ENCODE peak calls at places on chromosomes 3 and 15, in four cellular contexts. X is GM06990, H is fibroblast of mammary gland, W is PC-3. D is an unnamed sample.

GRCh38 chr3:129985113-129985512 is 10.6 kb downstream of the TRH start:
- DNase-seq in W (no peak), X (no peak), H (no peak), D (no peak)

GRCh38 chr15:89399390-89400120 is 64.9 kb upstream of the POLG start:
- DNase-seq in W (peak; percentile 57), H (peak; percentile 6), X (peak; percentile 59), D (peak; percentile 54)

GRCh38 chr15:74783072-74783807 is 1.4 kb downstream of the CSK start:
- DNase-seq in H (peak; percentile 31), X (peak; percentile 70), W (no peak), D (no peak)

GRCh38 chr15:64112077-64112772 is 16.4 kb downstream of the SNX1 start:
- DNase-seq in X (no peak), W (no peak), H (no peak), D (no peak)

GRCh38 chr3:189839576-189839975 is 208.4 kb downstream of the TP63 start:
- DNase-seq in H (peak; percentile 77), X (no peak), W (peak; percentile 27), D (peak; percentile 87)

GRCh38 chr3:172522871-172523818 is at the start of gene TNFSF10:
- DNase-seq in W (peak; percentile 43), X (peak; percentile 76), H (peak; percentile 34), D (peak; percentile 84)

GRCh38 chr3:192063570-192063969 is 602.6 kb downstream of the PYDC2 start:
- DNase-seq in W (no peak), X (peak; percentile 66), H (peak; percentile 16), D (peak; percentile 45)

GRCh38 chr3:11155341-11156025 is 1.2 kb downstream of the HRH1 start:
- DNase-seq in X (no peak), H (peak; percentile 85), W (peak; percentile 85), D (peak; percentile 86)

GRCh38 chr3:176974303-176974702 is 223.0 kb downstream of the TBL1XR1 start:
- DNase-seq in X (no peak), H (no peak), W (peak; percentile 16), D (no peak)

GRCh38 chr3:159237221-159237620 is 435.4 kb downstream of the MFSD1 start:
- DNase-seq in W (no peak), X (no peak), H (peak; percentile 17), D (no peak)

GRCh38 chr3:72888546-72889309 is 882 bp downstream of the GXYLT2 start:
- DNase-seq in X (no peak), H (peak; percentile 26), W (peak; percentile 29), D (no peak)

GRCh38 chr3:96813134-96813819 is 1.1 kb upstream of the EPHA6 start:
- DNase-seq in H (peak; percentile 52), X (peak; percentile 54), W (peak; percentile 87), D (peak; percentile 84)

GRCh38 chr3:147864754-147865354 is 455.7 kb downstream of the ZIC1 start:
- DNase-seq in X (no peak), W (peak; percentile 10), H (peak; percentile 17), D (no peak)

GRCh38 chr15:42018306-42019224 is 2.3 kb downstream of the PLA2G4E start:
- DNase-seq in W (no peak), X (no peak), H (no peak), D (no peak)

GRCh38 chr3:8848696-8849131 is 79.3 kb upstream of the OXTR start:
- DNase-seq in X (no peak), W (peak; percentile 29), H (peak; percentile 42), D (peak; percentile 46)

GRCh38 chr3:197298858-197299854 is 744 bp upstream of the DLG1 start:
- DNase-seq in X (peak; percentile 62), H (no peak), W (peak; percentile 77), D (peak; percentile 81)

GRCh38 chr3:58640700-58641372 is 25.7 kb downstream of the FAM3D start:
- DNase-seq in X (peak; percentile 50), W (peak; percentile 92), H (peak; percentile 71), D (peak; percentile 80)

GRCh38 chr3:32109256-32109655 is 2.8 kb downstream of the GPD1L start:
- DNase-seq in H (peak; percentile 88), W (peak; percentile 20), X (no peak), D (no peak)

GRCh38 chr3:23865595-23866396 is 51.0 kb downstream of the NKIRAS1 start:
- DNase-seq in X (peak; percentile 41), W (peak; percentile 12), H (peak; percentile 32), D (no peak)

GRCh38 chr15:75835990-75836952 is 7.0 kb upstream of the UBE2Q2 start:
- DNase-seq in W (no peak), X (no peak), H (no peak), D (no peak)

GRCh38 chr3:74003712-74004111 is 379.0 kb upstream of the PDZRN3 start:
- DNase-seq in X (no peak), W (no peak), H (no peak), D (no peak)

GRCh38 chr3:124391774-124392173 is 338.5 kb upstream of the UMPS start:
- DNase-seq in X (no peak), W (no peak), H (no peak), D (no peak)

GRCh38 chr3:18591120-18591519 is 166.0 kb upstream of the SATB1 start:
- DNase-seq in X (no peak), W (no peak), H (no peak), D (no peak)

GRCh38 chr3:39125837-39126500 is 18.5 kb downstream of the TTC21A start:
- DNase-seq in X (no peak), H (no peak), W (peak; percentile 98), D (peak; percentile 37)

GRCh38 chr15:41746802-41747201 is 27.5 kb upstream of the MAPKBP1 start:
- DNase-seq in W (peak; percentile 39), X (no peak), H (peak; percentile 29), D (peak; percentile 21)

GRCh38 chr3:125644036-125645025 is 49.0 kb upstream of the OSBPL11 start:
- DNase-seq in W (no peak), H (peak; percentile 84), X (no peak), D (no peak)

DNA sequence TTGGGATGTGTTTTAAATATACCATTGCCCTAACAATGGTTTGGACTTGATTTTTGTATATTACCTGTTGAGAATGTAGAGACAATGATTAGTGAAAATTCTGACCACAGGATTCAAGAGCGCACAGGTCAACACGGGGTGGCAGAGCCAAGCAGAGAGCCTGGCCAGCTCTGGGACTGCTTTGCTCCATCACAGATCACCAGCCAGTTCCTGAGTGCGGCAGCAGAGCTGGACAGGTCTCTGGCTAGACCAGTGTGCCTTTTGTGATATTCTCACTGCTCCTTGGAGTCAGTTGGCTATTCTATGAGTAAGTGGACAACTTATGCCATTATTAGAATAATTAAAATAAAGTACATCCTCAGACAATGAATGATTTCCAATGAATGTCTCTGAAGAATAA is 351.2 kb upstream of the ATP10A start:
- DNase-seq in H (no peak), X (no peak), W (no peak), D (no peak)
- H3K4me3 ChIP-seq in H (no peak overlapping the region), X (no peak overlapping the region), W (no peak overlapping the region), D (no peak overlapping the region)

DNA sequence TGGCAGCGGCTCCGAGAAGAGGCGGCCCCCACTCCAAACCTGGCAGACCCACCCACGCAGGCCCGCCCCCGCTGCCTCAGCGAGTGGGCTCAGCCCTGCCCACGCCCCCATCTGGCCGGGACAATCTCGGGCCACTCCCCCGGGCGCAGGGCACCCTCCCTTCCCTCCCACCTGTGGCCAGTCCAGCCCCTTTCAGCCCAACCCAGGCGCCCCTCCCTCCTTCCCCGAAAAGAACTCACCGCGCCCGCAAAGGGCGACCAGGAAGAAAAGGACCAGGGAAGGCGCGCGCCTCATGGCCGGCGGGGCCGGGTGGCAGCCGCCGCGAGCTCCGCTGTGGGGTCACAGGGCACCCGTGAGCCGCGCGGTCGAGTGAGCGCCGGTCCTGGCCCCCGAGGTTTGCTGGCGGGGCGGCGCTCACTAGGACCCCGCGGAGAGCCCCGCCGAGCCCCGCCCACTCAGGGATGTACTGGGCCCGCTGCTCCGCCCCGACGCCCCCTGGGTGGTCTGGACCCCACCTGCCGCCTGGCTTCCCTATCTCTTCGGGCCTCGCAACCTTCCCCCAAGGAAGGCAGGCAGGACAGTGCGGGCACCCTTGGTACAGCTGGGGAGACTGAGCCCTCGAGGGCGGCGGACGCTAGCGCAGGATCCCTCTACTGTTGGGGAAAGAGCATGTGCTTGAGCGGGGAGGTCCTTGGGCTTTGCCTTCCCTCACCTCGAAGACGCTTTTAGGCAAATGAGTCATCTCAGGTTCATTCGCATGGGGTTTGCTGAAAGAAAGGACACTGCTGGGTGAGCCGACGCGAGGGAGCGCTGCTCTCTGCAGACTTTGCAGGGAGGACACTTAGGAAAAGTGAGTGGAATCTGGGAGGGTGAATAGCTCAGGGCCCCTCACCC is at the start of gene CHRNB4:
- DNase-seq in X (no peak), H (no peak), W (no peak), D (peak; percentile 76)
- TF ChIP-seq CTCF in X (no peak), H (no peak), W (no peak), D (peak; percentile 18)

DNA sequence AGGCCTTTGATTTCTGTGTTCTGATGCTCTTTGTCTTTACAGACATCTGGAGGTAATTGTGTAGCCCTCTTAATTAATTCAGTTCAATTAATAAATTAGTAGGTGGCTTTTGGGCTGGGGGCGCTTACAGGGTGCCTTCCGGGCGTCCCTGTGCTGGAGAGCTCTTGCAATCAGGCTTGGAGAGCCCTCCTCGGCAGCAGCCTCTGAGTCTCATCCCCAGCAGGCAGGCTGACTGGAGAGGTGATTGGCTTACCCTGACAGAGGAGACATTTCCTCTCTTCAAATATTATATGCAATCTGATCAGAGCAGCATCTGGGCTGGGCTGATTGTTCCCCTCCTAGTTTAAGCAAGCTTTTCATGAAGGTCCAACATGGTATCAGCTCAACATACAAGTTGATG is 250.7 kb downstream of the LPP start:
- DNase-seq in H (no peak), W (no peak), X (no peak), D (no peak)
- H3K4me3 ChIP-seq in H (no peak overlapping the region), W (no peak overlapping the region), X (no peak overlapping the region), D (no peak overlapping the region)

GRCh38 chr15:25795712-25796111 is 67.4 kb downstream of the ATP10A start:
- DNase-seq in X (no peak), W (no peak), H (no peak), D (no peak)

GRCh38 chr15:25797035-25797434 is 66.1 kb downstream of the ATP10A start:
- DNase-seq in W (no peak), H (no peak), X (no peak), D (no peak)

GRCh38 chr15:25796395-25796794 is 66.7 kb downstream of the ATP10A start:
- DNase-seq in H (no peak), W (no peak), X (no peak), D (no peak)

GRCh38 chr15:25793354-25794050 is 69.6 kb downstream of the ATP10A start:
- DNase-seq in X (no peak), H (no peak), W (no peak), D (no peak)

DNA sequence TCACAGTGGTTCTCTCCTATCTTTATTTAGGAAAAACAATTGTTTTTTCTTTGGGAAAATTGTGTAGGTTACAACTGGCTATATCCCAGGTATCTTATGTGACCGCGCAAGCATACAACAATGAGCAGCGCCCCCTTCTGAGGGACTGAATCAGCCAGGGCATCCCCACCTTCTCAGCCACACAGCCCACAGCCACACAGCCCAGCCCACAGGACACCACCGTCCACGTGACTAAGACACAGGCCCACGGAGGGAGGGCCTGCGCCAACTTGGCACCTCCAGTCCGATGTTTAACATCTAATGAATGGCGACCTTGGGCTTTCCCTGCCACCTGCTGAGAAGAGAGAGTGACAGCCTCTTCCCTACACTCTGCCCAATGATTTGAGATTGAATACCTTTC is 68.1 kb downstream of the ATP10A start:
- DNase-seq in X (no peak), H (no peak), W (no peak), D (no peak)
- TF ChIP-seq CTCF in X (no peak), H (no peak), W (no peak), D (no peak)

D was measured in epithelial cell of esophagus.